ENCODE peak calls at places on chromosome X, in seven cellular contexts. One of them, this sample, is unnamed.

GRCh38 chrX:38232287-38232686 is 11.6 kb upstream of the SRPX start:
- DNase-seq in NCI-H1092 treated with DMSO at 0.1 percent for 48 hours: no peak
- DNase-seq in NCI-H460: no peak
- DNase-seq in caudate nucleus: no peak
- DNase-seq in upper lobe of right lung: no peak
- DNase-seq in hypothalamus: no peak
- DNase-seq in activated CD4-positive, alpha-beta T cell treated with anti-CD3 and anti-CD28 coated beads, Interleukin-2, amount 50 U/mL, for 1 hour: no peak
- DNase-seq in this sample: no peak

GRCh38 chrX:30659421-30659820 is 6.2 kb downstream of the GK start:
- DNase-seq in hypothalamus: no peak
- DNase-seq in upper lobe of right lung: no peak
- DNase-seq in activated CD4-positive, alpha-beta T cell treated with anti-CD3 and anti-CD28 coated beads, Interleukin-2, amount 50 U/mL, for 1 hour: no peak
- DNase-seq in caudate nucleus: no peak
- DNase-seq in NCI-H460: no peak
- DNase-seq in NCI-H1092 treated with DMSO at 0.1 percent for 48 hours: no peak
- DNase-seq in this sample: no peak

GRCh38 chrX:16022580-16023170 is 100.7 kb upstream of the GRPR start:
- DNase-seq in activated CD4-positive, alpha-beta T cell treated with anti-CD3 and anti-CD28 coated beads, Interleukin-2, amount 50 U/mL, for 1 hour: no peak
- DNase-seq in NCI-H460: no peak
- DNase-seq in hypothalamus: no peak
- DNase-seq in caudate nucleus: no peak
- DNase-seq in upper lobe of right lung: no peak
- DNase-seq in NCI-H1092 treated with DMSO at 0.1 percent for 48 hours: no peak
- DNase-seq in this sample: no peak

GRCh38 chrX:18354369-18355329 is at the start of gene SCML2:
- DNase-seq in upper lobe of right lung: peak
- DNase-seq in hypothalamus: peak
- DNase-seq in NCI-H460: peak
- DNase-seq in activated CD4-positive, alpha-beta T cell treated with anti-CD3 and anti-CD28 coated beads, Interleukin-2, amount 50 U/mL, for 1 hour: peak
- DNase-seq in caudate nucleus: peak
- DNase-seq in NCI-H1092 treated with DMSO at 0.1 percent for 48 hours: peak
- DNase-seq in this sample: no peak

GRCh38 chrX:105018865-105019264 is 201.6 kb downstream of the TEX13A start:
- DNase-seq in NCI-H1092 treated with DMSO at 0.1 percent for 48 hours: no peak
- DNase-seq in caudate nucleus: no peak
- DNase-seq in upper lobe of right lung: no peak
- DNase-seq in activated CD4-positive, alpha-beta T cell treated with anti-CD3 and anti-CD28 coated beads, Interleukin-2, amount 50 U/mL, for 1 hour: no peak
- DNase-seq in NCI-H460: no peak
- DNase-seq in hypothalamus: no peak
- DNase-seq in this sample: no peak

GRCh38 chrX:44643723-44644122 is 101.1 kb upstream of the FUNDC1 start:
- DNase-seq in hypothalamus: no peak
- DNase-seq in activated CD4-positive, alpha-beta T cell treated with anti-CD3 and anti-CD28 coated beads, Interleukin-2, amount 50 U/mL, for 1 hour: no peak
- DNase-seq in upper lobe of right lung: no peak
- DNase-seq in NCI-H460: no peak
- DNase-seq in caudate nucleus: no peak
- DNase-seq in NCI-H1092 treated with DMSO at 0.1 percent for 48 hours: no peak
- DNase-seq in this sample: no peak

GRCh38 chrX:2500091-2500680 is 590 bp downstream of the DHRSX start:
- DNase-seq in activated CD4-positive, alpha-beta T cell treated with anti-CD3 and anti-CD28 coated beads, Interleukin-2, amount 50 U/mL, for 1 hour: peak
- DNase-seq in caudate nucleus: no peak
- DNase-seq in NCI-H1092 treated with DMSO at 0.1 percent for 48 hours: no peak
- DNase-seq in upper lobe of right lung: peak
- DNase-seq in NCI-H460: peak
- DNase-seq in hypothalamus: no peak
- DNase-seq in this sample: no peak

GRCh38 chrX:22081475-22082092 is 49.5 kb downstream of the PHEX start:
- DNase-seq in activated CD4-positive, alpha-beta T cell treated with anti-CD3 and anti-CD28 coated beads, Interleukin-2, amount 50 U/mL, for 1 hour: peak
- DNase-seq in hypothalamus: no peak
- DNase-seq in caudate nucleus: no peak
- DNase-seq in NCI-H460: peak
- DNase-seq in NCI-H1092 treated with DMSO at 0.1 percent for 48 hours: no peak
- DNase-seq in upper lobe of right lung: peak
- DNase-seq in this sample: peak

GRCh38 chrX:48520976-48521352 is 644 bp upstream of the EBP start:
- DNase-seq in upper lobe of right lung: no peak
- DNase-seq in NCI-H460: no peak
- DNase-seq in activated CD4-positive, alpha-beta T cell treated with anti-CD3 and anti-CD28 coated beads, Interleukin-2, amount 50 U/mL, for 1 hour: no peak
- DNase-seq in hypothalamus: no peak
- DNase-seq in caudate nucleus: no peak
- DNase-seq in NCI-H1092 treated with DMSO at 0.1 percent for 48 hours: peak
- DNase-seq in this sample: no peak

GRCh38 chrX:81354954-81355353 is 153.1 kb downstream of the SH3BGRL start:
- DNase-seq in hypothalamus: no peak
- DNase-seq in NCI-H1092 treated with DMSO at 0.1 percent for 48 hours: no peak
- DNase-seq in upper lobe of right lung: no peak
- DNase-seq in NCI-H460: no peak
- DNase-seq in caudate nucleus: no peak
- DNase-seq in activated CD4-positive, alpha-beta T cell treated with anti-CD3 and anti-CD28 coated beads, Interleukin-2, amount 50 U/mL, for 1 hour: no peak
- DNase-seq in this sample: no peak

GRCh38 chrX:150361777-150362351 is 1.3 kb upstream of the MAMLD1 start:
- DNase-seq in caudate nucleus: no peak
- DNase-seq in hypothalamus: no peak
- DNase-seq in NCI-H460: no peak
- DNase-seq in NCI-H1092 treated with DMSO at 0.1 percent for 48 hours: no peak
- DNase-seq in upper lobe of right lung: no peak
- DNase-seq in activated CD4-positive, alpha-beta T cell treated with anti-CD3 and anti-CD28 coated beads, Interleukin-2, amount 50 U/mL, for 1 hour: no peak
- DNase-seq in this sample: no peak

GRCh38 chrX:9724711-9725110 is 40.9 kb downstream of the GPR143 start:
- DNase-seq in caudate nucleus: no peak
- DNase-seq in hypothalamus: no peak
- DNase-seq in NCI-H1092 treated with DMSO at 0.1 percent for 48 hours: no peak
- DNase-seq in activated CD4-positive, alpha-beta T cell treated with anti-CD3 and anti-CD28 coated beads, Interleukin-2, amount 50 U/mL, for 1 hour: no peak
- DNase-seq in NCI-H460: no peak
- DNase-seq in upper lobe of right lung: no peak
- DNase-seq in this sample: no peak

GRCh38 chrX:20461576-20461975 is 194.9 kb upstream of the RPS6KA3 start:
- DNase-seq in upper lobe of right lung: no peak
- DNase-seq in activated CD4-positive, alpha-beta T cell treated with anti-CD3 and anti-CD28 coated beads, Interleukin-2, amount 50 U/mL, for 1 hour: no peak
- DNase-seq in NCI-H1092 treated with DMSO at 0.1 percent for 48 hours: no peak
- DNase-seq in hypothalamus: no peak
- DNase-seq in NCI-H460: no peak
- DNase-seq in caudate nucleus: no peak
- DNase-seq in this sample: no peak

GRCh38 chrX:13652256-13653021 is 502 bp upstream of the TCEANC start:
- DNase-seq in hypothalamus: no peak
- DNase-seq in upper lobe of right lung: no peak
- DNase-seq in NCI-H1092 treated with DMSO at 0.1 percent for 48 hours: no peak
- DNase-seq in caudate nucleus: no peak
- DNase-seq in NCI-H460: no peak
- DNase-seq in activated CD4-positive, alpha-beta T cell treated with anti-CD3 and anti-CD28 coated beads, Interleukin-2, amount 50 U/mL, for 1 hour: no peak
- DNase-seq in this sample: no peak

GRCh38 chrX:47991263-47992092 is 12.3 kb downstream of the ZNF182 start:
- DNase-seq in NCI-H1092 treated with DMSO at 0.1 percent for 48 hours: no peak
- DNase-seq in upper lobe of right lung: no peak
- DNase-seq in hypothalamus: no peak
- DNase-seq in NCI-H460: no peak
- DNase-seq in activated CD4-positive, alpha-beta T cell treated with anti-CD3 and anti-CD28 coated beads, Interleukin-2, amount 50 U/mL, for 1 hour: no peak
- DNase-seq in caudate nucleus: no peak
- DNase-seq in this sample: no peak

GRCh38 chrX:134026732-134027311 is 41.4 kb upstream of the GPC3 start:
- DNase-seq in hypothalamus: no peak
- DNase-seq in upper lobe of right lung: no peak
- DNase-seq in NCI-H1092 treated with DMSO at 0.1 percent for 48 hours: peak
- DNase-seq in caudate nucleus: no peak
- DNase-seq in activated CD4-positive, alpha-beta T cell treated with anti-CD3 and anti-CD28 coated beads, Interleukin-2, amount 50 U/mL, for 1 hour: peak
- DNase-seq in NCI-H460: peak
- DNase-seq in this sample: no peak

GRCh38 chrX:29090811-29091210 is 503.6 kb downstream of the IL1RAPL1 start:
- DNase-seq in upper lobe of right lung: no peak
- DNase-seq in hypothalamus: no peak
- DNase-seq in NCI-H1092 treated with DMSO at 0.1 percent for 48 hours: no peak
- DNase-seq in NCI-H460: no peak
- DNase-seq in activated CD4-positive, alpha-beta T cell treated with anti-CD3 and anti-CD28 coated beads, Interleukin-2, amount 50 U/mL, for 1 hour: no peak
- DNase-seq in caudate nucleus: no peak
- DNase-seq in this sample: no peak

GRCh38 chrX:24260827-24261550 is 52.9 kb downstream of the SUPT20HL2 start:
- DNase-seq in caudate nucleus: no peak
- DNase-seq in upper lobe of right lung: no peak
- DNase-seq in hypothalamus: peak
- DNase-seq in NCI-H1092 treated with DMSO at 0.1 percent for 48 hours: no peak
- DNase-seq in activated CD4-positive, alpha-beta T cell treated with anti-CD3 and anti-CD28 coated beads, Interleukin-2, amount 50 U/mL, for 1 hour: no peak
- DNase-seq in NCI-H460: no peak
- DNase-seq in this sample: no peak

GRCh38 chrX:39633293-39633692 is 464.5 kb downstream of the BCOR start:
- DNase-seq in NCI-H1092 treated with DMSO at 0.1 percent for 48 hours: no peak
- DNase-seq in NCI-H460: no peak
- DNase-seq in hypothalamus: no peak
- DNase-seq in activated CD4-positive, alpha-beta T cell treated with anti-CD3 and anti-CD28 coated beads, Interleukin-2, amount 50 U/mL, for 1 hour: no peak
- DNase-seq in caudate nucleus: no peak
- DNase-seq in upper lobe of right lung: no peak
- DNase-seq in this sample: no peak

GRCh38 chrX:118577041-118577440 is 81.4 kb downstream of the DOCK11 start:
- DNase-seq in activated CD4-positive, alpha-beta T cell treated with anti-CD3 and anti-CD28 coated beads, Interleukin-2, amount 50 U/mL, for 1 hour: no peak
- DNase-seq in NCI-H460: no peak
- DNase-seq in caudate nucleus: no peak
- DNase-seq in upper lobe of right lung: peak
- DNase-seq in NCI-H1092 treated with DMSO at 0.1 percent for 48 hours: peak
- DNase-seq in hypothalamus: no peak
- DNase-seq in this sample: no peak

GRCh38 chrX:138704101-138704500 is 7.4 kb downstream of the FGF13 start:
- DNase-seq in NCI-H1092 treated with DMSO at 0.1 percent for 48 hours: no peak
- DNase-seq in caudate nucleus: no peak
- DNase-seq in activated CD4-positive, alpha-beta T cell treated with anti-CD3 and anti-CD28 coated beads, Interleukin-2, amount 50 U/mL, for 1 hour: no peak
- DNase-seq in hypothalamus: no peak
- DNase-seq in upper lobe of right lung: no peak
- DNase-seq in NCI-H460: no peak
- DNase-seq in this sample: no peak

GRCh38 chrX:45771114-45771513 is 570.4 kb upstream of the DIPK2B start:
- DNase-seq in upper lobe of right lung: no peak
- DNase-seq in hypothalamus: no peak
- DNase-seq in caudate nucleus: no peak
- DNase-seq in NCI-H1092 treated with DMSO at 0.1 percent for 48 hours: no peak
- DNase-seq in activated CD4-positive, alpha-beta T cell treated with anti-CD3 and anti-CD28 coated beads, Interleukin-2, amount 50 U/mL, for 1 hour: no peak
- DNase-seq in NCI-H460: peak
- DNase-seq in this sample: no peak

GRCh38 chrX:29488919-29489318 is 726.4 kb upstream of the MAGEB2 start:
- DNase-seq in NCI-H460: no peak
- DNase-seq in activated CD4-positive, alpha-beta T cell treated with anti-CD3 and anti-CD28 coated beads, Interleukin-2, amount 50 U/mL, for 1 hour: no peak
- DNase-seq in NCI-H1092 treated with DMSO at 0.1 percent for 48 hours: no peak
- DNase-seq in upper lobe of right lung: no peak
- DNase-seq in caudate nucleus: no peak
- DNase-seq in hypothalamus: no peak
- DNase-seq in this sample: no peak

GRCh38 chrX:23493941-23494374 is 159.3 kb downstream of the PTCHD1 start:
- DNase-seq in NCI-H1092 treated with DMSO at 0.1 percent for 48 hours: no peak
- DNase-seq in hypothalamus: no peak
- DNase-seq in caudate nucleus: no peak
- DNase-seq in upper lobe of right lung: no peak
- DNase-seq in NCI-H460: no peak
- DNase-seq in activated CD4-positive, alpha-beta T cell treated with anti-CD3 and anti-CD28 coated beads, Interleukin-2, amount 50 U/mL, for 1 hour: no peak
- DNase-seq in this sample: no peak

GRCh38 chrX:85017721-85018120 is 14.0 kb downstream of the APOOL start:
- DNase-seq in activated CD4-positive, alpha-beta T cell treated with anti-CD3 and anti-CD28 coated beads, Interleukin-2, amount 50 U/mL, for 1 hour: no peak
- DNase-seq in NCI-H460: no peak
- DNase-seq in NCI-H1092 treated with DMSO at 0.1 percent for 48 hours: no peak
- DNase-seq in hypothalamus: no peak
- DNase-seq in caudate nucleus: no peak
- DNase-seq in upper lobe of right lung: no peak
- DNase-seq in this sample: no peak

GRCh38 chrX:23883737-23884354 is 23.9 kb downstream of the APOO start:
- DNase-seq in hypothalamus: no peak
- DNase-seq in NCI-H460: peak
- DNase-seq in activated CD4-positive, alpha-beta T cell treated with anti-CD3 and anti-CD28 coated beads, Interleukin-2, amount 50 U/mL, for 1 hour: no peak
- DNase-seq in upper lobe of right lung: no peak
- DNase-seq in NCI-H1092 treated with DMSO at 0.1 percent for 48 hours: no peak
- DNase-seq in caudate nucleus: no peak
- DNase-seq in this sample: no peak

GRCh38 chrX:14660970-14661369 is 131.6 kb downstream of the GLRA2 start:
- DNase-seq in NCI-H1092 treated with DMSO at 0.1 percent for 48 hours: no peak
- DNase-seq in NCI-H460: no peak
- DNase-seq in activated CD4-positive, alpha-beta T cell treated with anti-CD3 and anti-CD28 coated beads, Interleukin-2, amount 50 U/mL, for 1 hour: no peak
- DNase-seq in hypothalamus: no peak
- DNase-seq in caudate nucleus: no peak
- DNase-seq in upper lobe of right lung: no peak
- DNase-seq in this sample: no peak

GRCh38 chrX:20372533-20372932 is 105.8 kb upstream of the RPS6KA3 start:
- DNase-seq in upper lobe of right lung: no peak
- DNase-seq in hypothalamus: no peak
- DNase-seq in NCI-H1092 treated with DMSO at 0.1 percent for 48 hours: no peak
- DNase-seq in caudate nucleus: no peak
- DNase-seq in NCI-H460: no peak
- DNase-seq in activated CD4-positive, alpha-beta T cell treated with anti-CD3 and anti-CD28 coated beads, Interleukin-2, amount 50 U/mL, for 1 hour: no peak
- DNase-seq in this sample: no peak

GRCh38 chrX:21479695-21480280 is 105.6 kb downstream of the CNKSR2 start:
- DNase-seq in hypothalamus: no peak
- DNase-seq in NCI-H1092 treated with DMSO at 0.1 percent for 48 hours: peak
- DNase-seq in caudate nucleus: no peak
- DNase-seq in activated CD4-positive, alpha-beta T cell treated with anti-CD3 and anti-CD28 coated beads, Interleukin-2, amount 50 U/mL, for 1 hour: no peak
- DNase-seq in upper lobe of right lung: no peak
- DNase-seq in NCI-H460: peak
- DNase-seq in this sample: no peak

GRCh38 chrX:30657542-30658238 is 4.5 kb downstream of the GK start:
- DNase-seq in NCI-H460: no peak
- DNase-seq in caudate nucleus: no peak
- DNase-seq in NCI-H1092 treated with DMSO at 0.1 percent for 48 hours: no peak
- DNase-seq in upper lobe of right lung: no peak
- DNase-seq in activated CD4-positive, alpha-beta T cell treated with anti-CD3 and anti-CD28 coated beads, Interleukin-2, amount 50 U/mL, for 1 hour: no peak
- DNase-seq in hypothalamus: no peak
- DNase-seq in this sample: no peak

GRCh38 chrX:11269006-11269405 is 24.2 kb upstream of the AMELX start:
- DNase-seq in NCI-H1092 treated with DMSO at 0.1 percent for 48 hours: no peak
- DNase-seq in caudate nucleus: no peak
- DNase-seq in hypothalamus: no peak
- DNase-seq in activated CD4-positive, alpha-beta T cell treated with anti-CD3 and anti-CD28 coated beads, Interleukin-2, amount 50 U/mL, for 1 hour: no peak
- DNase-seq in NCI-H460: no peak
- DNase-seq in upper lobe of right lung: no peak
- DNase-seq in this sample: no peak

GRCh38 chrX:64975491-64975890 is 759 bp downstream of the ZC4H2 start:
- DNase-seq in activated CD4-positive, alpha-beta T cell treated with anti-CD3 and anti-CD28 coated beads, Interleukin-2, amount 50 U/mL, for 1 hour: peak
- DNase-seq in NCI-H460: no peak
- DNase-seq in upper lobe of right lung: peak
- DNase-seq in hypothalamus: peak
- DNase-seq in NCI-H1092 treated with DMSO at 0.1 percent for 48 hours: no peak
- DNase-seq in caudate nucleus: peak
- DNase-seq in this sample: no peak

GRCh38 chrX:45133465-45133864 is 67.2 kb downstream of the DIPK2B start:
- DNase-seq in activated CD4-positive, alpha-beta T cell treated with anti-CD3 and anti-CD28 coated beads, Interleukin-2, amount 50 U/mL, for 1 hour: no peak
- DNase-seq in upper lobe of right lung: no peak
- DNase-seq in NCI-H1092 treated with DMSO at 0.1 percent for 48 hours: no peak
- DNase-seq in caudate nucleus: no peak
- DNase-seq in hypothalamus: no peak
- DNase-seq in NCI-H460: no peak
- DNase-seq in this sample: no peak

GRCh38 chrX:10483191-10483808 is 137.1 kb downstream of the MID1 start:
- DNase-seq in NCI-H460: peak
- DNase-seq in activated CD4-positive, alpha-beta T cell treated with anti-CD3 and anti-CD28 coated beads, Interleukin-2, amount 50 U/mL, for 1 hour: no peak
- DNase-seq in hypothalamus: no peak
- DNase-seq in caudate nucleus: no peak
- DNase-seq in NCI-H1092 treated with DMSO at 0.1 percent for 48 hours: no peak
- DNase-seq in upper lobe of right lung: no peak
- DNase-seq in this sample: no peak

GRCh38 chrX:128035318-128035717 is 16.9 kb downstream of the ACTRT1 start:
- DNase-seq in activated CD4-positive, alpha-beta T cell treated with anti-CD3 and anti-CD28 coated beads, Interleukin-2, amount 50 U/mL, for 1 hour: no peak
- DNase-seq in NCI-H460: no peak
- DNase-seq in NCI-H1092 treated with DMSO at 0.1 percent for 48 hours: no peak
- DNase-seq in caudate nucleus: no peak
- DNase-seq in upper lobe of right lung: no peak
- DNase-seq in hypothalamus: no peak
- DNase-seq in this sample: no peak

GRCh38 chrX:9878141-9878875 is 88.8 kb upstream of the CLDN34 start:
- DNase-seq in caudate nucleus: no peak
- DNase-seq in upper lobe of right lung: no peak
- DNase-seq in NCI-H460: no peak
- DNase-seq in activated CD4-positive, alpha-beta T cell treated with anti-CD3 and anti-CD28 coated beads, Interleukin-2, amount 50 U/mL, for 1 hour: no peak
- DNase-seq in NCI-H1092 treated with DMSO at 0.1 percent for 48 hours: peak
- DNase-seq in hypothalamus: no peak
- DNase-seq in this sample: no peak

GRCh38 chrX:139875831-139876230 is 57.0 kb downstream of the ATP11C start:
- DNase-seq in caudate nucleus: no peak
- DNase-seq in upper lobe of right lung: no peak
- DNase-seq in hypothalamus: no peak
- DNase-seq in NCI-H1092 treated with DMSO at 0.1 percent for 48 hours: no peak
- DNase-seq in activated CD4-positive, alpha-beta T cell treated with anti-CD3 and anti-CD28 coated beads, Interleukin-2, amount 50 U/mL, for 1 hour: no peak
- DNase-seq in NCI-H460: no peak
- DNase-seq in this sample: no peak

GRCh38 chrX:9163153-9163790 is 129.3 kb upstream of the FAM9B start:
- DNase-seq in hypothalamus: no peak
- DNase-seq in activated CD4-positive, alpha-beta T cell treated with anti-CD3 and anti-CD28 coated beads, Interleukin-2, amount 50 U/mL, for 1 hour: no peak
- DNase-seq in caudate nucleus: no peak
- DNase-seq in upper lobe of right lung: no peak
- DNase-seq in NCI-H460: peak
- DNase-seq in NCI-H1092 treated with DMSO at 0.1 percent for 48 hours: peak
- DNase-seq in this sample: no peak